ENCODE peak calls at places on chromosomes 2 and 18, in eight cellular contexts. V, W, E, T, J, B, O and N are unnamed samples.

GRCh38 chr2:116952254-116952653 is 862.2 kb upstream of the DDX18 start:
- DNase-seq in V (peak), J (no peak), B (no peak), O (no peak), W (no peak), T (no peak), E (no peak), N (no peak)

GRCh38 chr2:177317443-177317842 is 52.9 kb upstream of the NFE2L2 start:
- DNase-seq in W (no peak), V (no peak), J (no peak), O (no peak), T (no peak), E (no peak), B (no peak), N (no peak)

GRCh38 chr2:148508878-148509702 is 135.5 kb upstream of the EPC2 start:
- DNase-seq in B (peak), W (peak), E (peak), O (peak), T (peak), V (peak), J (peak), N (peak)

GRCh38 chr2:67318014-67318413 is 79.1 kb upstream of the ETAA1 start:
- DNase-seq in B (no peak), O (no peak), T (no peak), E (no peak), J (no peak), W (no peak), V (no peak), N (no peak)

GRCh38 chr2:212628586-212628985 is 90.0 kb upstream of the ERBB4 start:
- DNase-seq in B (no peak), O (no peak), W (no peak), J (no peak), V (no peak), T (no peak), E (no peak), N (no peak)

GRCh38 chr18:27704721-27705361 is 472.1 kb downstream of the CDH2 start:
- DNase-seq in J (no peak), E (no peak), V (no peak), W (no peak), O (no peak), T (no peak), B (no peak), N (no peak)

GRCh38 chr2:170408461-170409163 is 230.7 kb downstream of the MYO3B start:
- DNase-seq in E (no peak), O (no peak), B (no peak), T (no peak), W (no peak), J (no peak), V (peak), N (no peak)

GRCh38 chr2:104521247-104521646 is 332.7 kb upstream of the POU3F3 start:
- DNase-seq in V (peak), T (no peak), B (no peak), J (no peak), E (no peak), O (no peak), W (no peak), N (no peak)

GRCh38 chr18:10353791-10354190 is 100.6 kb upstream of the APCDD1 start:
- DNase-seq in W (no peak), B (no peak), E (no peak), O (no peak), V (no peak), J (no peak), T (no peak), N (no peak)

GRCh38 chr2:42169869-42170465 is 814 bp downstream of the EML4 start:
- DNase-seq in V (peak), E (no peak), O (no peak), T (no peak), B (no peak), W (no peak), J (no peak), N (no peak)

GRCh38 chr18:48613589-48613988 is 74.8 kb downstream of the CTIF start:
- DNase-seq in E (no peak), V (no peak), O (peak), T (no peak), W (no peak), J (peak), B (peak), N (no peak)

GRCh38 chr2:64698668-64699444 is 45.1 kb upstream of the SERTAD2 start:
- DNase-seq in B (no peak), V (no peak), W (no peak), J (no peak), O (no peak), E (peak), T (peak), N (peak)

GRCh38 chr2:233080836-233081229 is 20.7 kb downstream of the INPP5D start:
- DNase-seq in B (no peak), E (no peak), O (no peak), J (no peak), T (no peak), W (no peak), V (no peak), N (no peak)

GRCh38 chr2:234690569-234691225 is 193.8 kb upstream of the ARL4C start:
- DNase-seq in E (no peak), B (no peak), J (no peak), O (no peak), V (no peak), T (no peak), W (no peak), N (no peak)

GRCh38 chr2:207394812-207395534 is 134.8 kb upstream of the CREB1 start:
- DNase-seq in B (peak), E (peak), W (no peak), J (no peak), T (peak), O (no peak), V (peak), N (peak)

GRCh38 chr18:23422751-23423418 is 30.2 kb upstream of the RIOK3 start:
- DNase-seq in T (peak), O (peak), E (peak), B (no peak), W (peak), J (no peak), V (peak), N (peak)

GRCh38 chr2:219253753-219254589 is at the start of gene TUBA4A:
- DNase-seq in T (peak), W (peak), V (peak), J (peak), O (peak), B (peak), E (peak), N (peak)

GRCh38 chr2:102029952-102030351 is 38.2 kb downstream of the IL1R2 start:
- DNase-seq in W (no peak), T (no peak), O (no peak), V (no peak), E (no peak), J (no peak), B (no peak), N (no peak)

GRCh38 chr2:216787851-216788250 is 72.0 kb downstream of the TNP1 start:
- DNase-seq in B (no peak), V (no peak), O (no peak), E (no peak), T (no peak), W (no peak), J (no peak), N (no peak)

GRCh38 chr2:31379102-31379501 is 35.4 kb downstream of the XDH start:
- DNase-seq in V (no peak), B (no peak), O (no peak), T (no peak), J (no peak), W (no peak), E (no peak), N (no peak)

GRCh38 chr18:77144451-77145118 is 12.0 kb upstream of the MBP start:
- DNase-seq in T (no peak), B (no peak), O (no peak), E (no peak), W (no peak), V (no peak), J (no peak), N (no peak)
- TF ChIP-seq POLR2A in T (no peak), B (no peak), O (no peak), E (no peak), W (no peak), V (no peak), J (no peak), N (no peak)

GRCh38 chr18:57659463-57660102 is 37.9 kb upstream of the NARS1 start:
- DNase-seq in E (no peak), O (no peak), T (no peak), W (no peak), B (no peak), J (no peak), V (no peak), N (no peak)
- TF ChIP-seq POLR2A in E (no peak), O (no peak), T (no peak), W (no peak), B (no peak), J (no peak), V (no peak), N (no peak)

DNA sequence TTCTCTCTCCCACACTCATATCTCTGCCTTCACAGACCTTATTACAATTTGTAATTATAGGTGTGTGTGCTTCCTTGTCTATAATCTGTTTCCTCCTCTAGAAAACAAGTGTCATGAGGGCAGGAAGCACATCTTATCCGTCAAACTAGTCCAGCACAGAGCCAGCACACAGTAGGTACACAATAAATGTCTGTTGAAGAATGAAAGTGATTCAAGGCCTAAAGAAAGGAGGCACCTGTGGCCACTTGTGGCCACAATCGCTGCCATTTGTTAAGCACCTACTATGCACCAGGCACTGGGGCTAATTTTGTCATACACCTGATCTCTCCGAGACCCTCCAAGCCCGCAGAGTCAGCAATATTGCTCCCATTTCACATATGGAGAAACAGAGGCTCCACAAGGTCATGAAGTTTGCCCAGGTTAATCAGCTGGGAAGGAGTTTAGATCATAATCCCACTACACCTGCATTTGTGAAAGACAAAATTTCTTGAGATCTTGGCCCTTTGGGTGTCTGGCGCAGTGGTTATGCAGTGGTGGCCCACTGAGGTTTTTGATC is 78.4 kb downstream of the TNS1 start:
- DNase-seq in T (no peak), E (no peak), W (no peak), O (no peak), V (no peak), B (no peak), J (no peak), N (no peak)
- TF ChIP-seq POLR2A in T (no peak), E (no peak), W (no peak), O (no peak), V (no peak), B (no peak), J (no peak), N (no peak)

DNA sequence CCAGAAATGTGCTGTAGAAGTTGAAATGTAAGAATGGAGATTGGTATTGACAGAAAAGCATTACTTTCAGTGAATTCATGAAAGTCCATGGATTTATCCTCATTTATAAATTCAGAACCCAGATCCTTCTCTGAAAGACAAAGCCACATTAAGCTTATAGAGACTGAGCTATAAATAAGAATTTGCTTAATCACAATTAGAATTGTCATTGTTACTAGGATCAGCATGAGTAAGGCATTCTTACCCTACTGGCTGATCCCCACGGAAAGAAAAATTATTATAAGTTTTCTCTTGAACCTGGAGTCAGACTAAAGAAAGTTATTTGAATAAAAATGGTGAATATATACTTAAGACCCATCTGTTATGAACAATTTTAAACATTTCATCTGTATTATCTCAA is 199.2 kb upstream of the DTNA start:
- DNase-seq in O (no peak), T (no peak), B (no peak), W (no peak), E (no peak), V (no peak), J (no peak), N (no peak)
- TF ChIP-seq POLR2A in O (no peak), T (no peak), B (no peak), W (no peak), E (no peak), V (no peak), J (no peak), N (no peak)

DNA sequence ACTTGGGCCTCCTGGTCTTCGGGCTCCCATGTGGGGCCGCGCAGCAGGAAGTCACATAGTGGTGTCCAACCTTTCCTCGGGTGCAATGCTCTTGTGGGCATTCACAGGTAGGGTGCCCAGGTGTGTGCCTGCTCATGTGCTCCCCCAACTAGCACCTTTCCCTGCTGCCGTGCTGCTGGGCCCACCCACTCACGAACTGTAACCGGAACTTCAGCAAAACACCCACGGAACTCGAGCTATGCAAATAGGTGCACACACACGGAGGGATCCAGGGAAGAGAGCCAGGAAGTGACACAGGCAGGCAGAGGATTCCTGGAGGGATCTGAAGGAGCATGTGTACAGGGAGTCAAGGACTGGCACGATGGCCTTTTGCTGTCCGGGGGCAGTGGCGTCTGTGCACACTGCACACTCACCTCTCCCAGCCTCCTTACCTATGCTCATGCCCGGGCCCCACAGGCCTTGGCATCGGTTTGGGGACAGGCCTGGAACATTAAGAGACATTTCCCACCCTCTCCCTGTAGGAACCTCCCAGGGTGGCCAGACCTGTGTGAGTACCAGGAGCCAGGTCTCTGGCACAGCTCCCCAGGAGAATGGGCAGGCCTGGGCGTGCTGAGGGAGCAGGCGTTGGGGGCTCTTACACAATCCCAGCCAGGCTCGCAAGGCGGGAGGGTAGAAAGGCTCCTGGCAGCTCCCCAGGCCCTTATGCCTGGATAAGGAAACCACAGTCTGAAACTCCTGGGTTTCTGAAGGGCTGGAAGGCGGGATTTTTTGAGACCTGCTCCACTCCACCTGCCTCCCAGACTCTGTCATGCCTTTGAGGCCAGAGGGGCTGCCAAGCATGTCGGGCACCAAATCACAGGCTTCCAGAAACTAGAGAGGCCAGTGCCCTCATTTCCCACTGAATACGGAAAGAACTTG is 6.6 kb upstream of the PTMA start:
- DNase-seq in B (peak), T (no peak), V (peak), E (no peak), J (peak), W (peak), O (peak), N (no peak)
- TF ChIP-seq POLR2A in B (no peak), T (no peak), V (no peak), E (no peak), J (no peak), W (no peak), O (peak), N (no peak)

DNA sequence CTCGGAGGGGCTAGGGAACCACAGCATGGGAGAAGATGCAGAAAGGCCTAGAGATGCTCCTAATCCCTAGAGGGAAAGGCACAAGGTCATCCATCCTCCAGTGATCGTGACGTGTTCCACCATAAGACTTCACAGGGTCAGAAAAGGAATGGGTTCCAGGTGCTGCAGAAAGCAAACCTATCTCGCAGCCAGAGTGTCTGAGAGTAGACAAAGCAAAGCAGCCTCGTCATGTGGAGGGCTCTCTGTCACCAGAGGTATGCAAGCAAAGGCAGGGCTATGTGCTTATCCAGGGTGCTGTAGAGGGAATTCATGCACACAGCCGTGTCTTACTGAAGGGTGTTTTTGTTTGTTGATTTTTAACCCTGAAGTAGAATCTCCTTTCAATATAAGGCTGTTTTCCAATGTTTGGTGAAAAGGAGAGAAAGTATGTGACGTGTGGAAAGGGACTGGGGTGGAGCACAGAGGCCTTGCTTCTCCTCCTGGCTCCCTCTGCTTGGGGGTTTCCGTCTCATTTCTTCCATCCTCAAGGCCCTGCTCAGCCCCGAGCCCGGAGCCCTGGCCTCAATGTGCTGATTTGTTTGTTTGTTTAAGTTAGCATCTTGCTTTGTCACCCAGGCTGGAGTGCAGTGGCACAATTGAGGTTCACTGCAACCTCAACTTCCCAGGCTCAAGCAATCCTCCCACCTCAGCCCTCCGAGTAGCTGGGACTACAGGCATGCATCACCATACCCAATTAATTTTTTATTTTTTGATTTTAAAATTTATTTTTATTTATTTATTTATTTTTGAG is 3.0 kb downstream of the GPR55 start:
- DNase-seq in E (no peak), V (no peak), W (no peak), J (no peak), T (no peak), O (no peak), B (no peak), N (no peak)
- TF ChIP-seq POLR2A in E (no peak), V (no peak), W (no peak), J (no peak), T (no peak), O (no peak), B (no peak), N (no peak)

GRCh38 chr18:26134110-26134509 is 441 bp downstream of the PSMA8 start:
- DNase-seq in W (no peak), B (no peak), J (no peak), T (no peak), V (no peak), E (no peak), O (no peak), N (no peak)

GRCh38 chr18:26135563-26135962 is 1.9 kb downstream of the PSMA8 start:
- DNase-seq in O (no peak), T (no peak), B (no peak), J (no peak), V (no peak), W (no peak), E (no peak), N (no peak)

GRCh38 chr18:26133652-26134051 is at the start of gene PSMA8:
- DNase-seq in B (no peak), V (no peak), E (no peak), W (no peak), O (no peak), T (no peak), J (no peak), N (no peak)
- TF ChIP-seq POLR2A in B (no peak), V (no peak), E (no peak), W (no peak), O (no peak), T (no peak), J (no peak), N (no peak)

GRCh38 chr2:230879891-230880290 is 15.1 kb downstream of the ITM2C start:
- DNase-seq in W (no peak), E (no peak), T (no peak), B (no peak), J (no peak), V (no peak), O (no peak), N (no peak)

GRCh38 chr2:230878599-230878965 is 13.8 kb downstream of the ITM2C start:
- DNase-seq in W (no peak), J (no peak), B (no peak), O (no peak), E (no peak), T (no peak), V (no peak), N (no peak)

GRCh38 chr2:230885467-230886130 is 20.9 kb downstream of the ITM2C start:
- DNase-seq in V (peak), J (no peak), W (no peak), O (no peak), B (no peak), E (no peak), T (no peak), N (no peak)

GRCh38 chr2:230879271-230879882 is 14.6 kb downstream of the ITM2C start:
- DNase-seq in O (no peak), W (no peak), J (no peak), V (no peak), E (no peak), B (no peak), T (no peak), N (no peak)

DNA sequence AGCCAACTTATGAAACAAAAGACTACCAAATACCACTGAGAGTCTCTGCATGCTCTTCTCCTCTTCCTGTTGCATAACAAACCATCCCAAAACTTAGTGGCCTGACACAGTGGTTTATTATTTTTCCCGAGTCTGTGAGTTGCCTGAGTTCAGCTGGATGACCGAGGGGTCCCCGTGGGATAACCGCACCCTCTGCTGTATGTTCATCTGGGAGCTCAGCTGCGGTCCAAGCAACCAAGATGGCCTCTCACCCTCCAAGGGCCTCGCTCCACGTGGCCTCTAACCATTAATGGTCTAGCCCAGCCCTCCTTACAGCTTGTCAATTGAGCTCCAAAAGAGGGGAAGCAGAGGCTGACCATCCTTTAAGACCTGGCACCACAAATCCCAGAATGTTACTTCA is 17.1 kb downstream of the ITM2C start:
- DNase-seq in O (no peak), B (no peak), V (peak), E (no peak), T (no peak), W (no peak), J (no peak), N (no peak)
- TF ChIP-seq POLR2A in O (no peak), B (no peak), V (no peak), E (no peak), T (no peak), W (no peak), J (no peak), N (no peak)